ENCODE peak calls at places on chromosome 19, in four cellular contexts. D is DMS153, T is uterus, F is anterior cingulate cortex. V is an unnamed sample.

GRCh38 chr19:57473646-57474045 is 3.7 kb downstream of the ZNF772 start:
- DNase-seq in T (no peak), D (no peak), F (no peak), V (no peak)

GRCh38 chr19:34172661-34173144 is 399 bp downstream of the LSM14A start:
- DNase-seq in T (no peak), D (no peak), F (peak; percentile 42), V (no peak)

GRCh38 chr19:5903054-5903501 is 512 bp downstream of the NDUFA11 start:
- DNase-seq in T (no peak), F (no peak), D (no peak), V (no peak)

GRCh38 chr19:4534836-4535658 is at the start of gene PLIN5:
- DNase-seq in F (peak; percentile 65), T (peak; percentile 55), D (no peak), V (peak; percentile 39)

GRCh38 chr19:20660473-20660872 is 898 bp downstream of the ZNF626 start:
- DNase-seq in D (no peak), F (no peak), T (no peak), V (no peak)

GRCh38 chr19:33273881-33274662 is 28.3 kb downstream of the CEBPA start:
- DNase-seq in D (peak; percentile 62), F (no peak), T (peak; percentile 68), V (no peak)

GRCh38 chr19:51793994-51794393 is 963 bp upstream of the FPR3 start:
- DNase-seq in F (no peak), D (no peak), T (no peak), V (no peak)

GRCh38 chr19:55369651-55370304 is 485 bp downstream of the IL11 start:
- DNase-seq in F (no peak), D (no peak), T (no peak), V (no peak)

GRCh38 chr19:35330475-35330874 is 1.5 kb downstream of the CD22 start:
- DNase-seq in D (no peak), F (no peak), T (no peak), V (peak; percentile 95)

GRCh38 chr19:48752511-48753365 is at the start of gene FUT1:
- DNase-seq in F (peak; percentile 32), D (peak; percentile 95), T (no peak), V (peak; percentile 19)

GRCh38 chr19:16206046-16206605 is 8.4 kb downstream of the AP1M1 start:
- DNase-seq in F (no peak), D (no peak), T (no peak), V (no peak)

GRCh38 chr19:1169921-1170885 is 3.9 kb downstream of the SBNO2 start:
- DNase-seq in F (peak; percentile 71), T (peak; percentile 89), D (no peak), V (no peak)

GRCh38 chr19:47110521-47111080 is 3.0 kb downstream of the ZC3H4 start:
- DNase-seq in T (no peak), D (peak; percentile 27), F (no peak), V (no peak)

GRCh38 chr19:8324186-8325050 is 3.1 kb downstream of the RPS28 start:
- DNase-seq in F (no peak), D (no peak), T (no peak), V (no peak)

V was measured in naive B cell.